ENCODE peak calls at places on chromosomes 3 and 15, in eight cellular contexts. S is astrocyte of the spinal cord; I is osteocyte; Q is activated CD4-positive, alpha-beta T cell treated with anti-CD3 and anti-CD28 coated beads, Interleukin-2, amount 50 U/mL, for 4 hours; H is stimulated activated CD4-positive, alpha-beta T cell treated with anti-CD3 and anti-CD28 coated beads, Interleukin-1b, Interleukin-23, amount 100 ng/mL, for 1 hour; A is bronchial epithelial cell; D is naive thymus-derived CD8-positive, alpha-beta T cell; B is neural crest cell. C is an unnamed sample.

GRCh38 chr15:98779463-98780071 is 131.2 kb downstream of the IGF1R start:
- DNase-seq in S (peak), I (peak), Q (peak), H (peak), A (peak), D (peak), B (peak), C (no peak)

GRCh38 chr15:36808401-36809160 is 229.2 kb downstream of the CDIN1 start:
- DNase-seq in S (peak), I (no peak), Q (no peak), H (no peak), A (no peak), D (no peak), B (no peak), C (no peak)

GRCh38 chr3:99776516-99777209 is 41.0 kb upstream of the CMSS1 start:
- DNase-seq in S (peak), I (no peak), Q (no peak), H (no peak), A (peak), D (no peak), B (no peak), C (no peak)

GRCh38 chr15:70167155-70167554 is 69.4 kb upstream of the TLE3 start:
- DNase-seq in S (no peak), I (no peak), Q (no peak), H (no peak), A (no peak), D (no peak), B (no peak), C (no peak)

GRCh38 chr3:175358935-175359334 is 499.8 kb downstream of the NAALADL2 start:
- DNase-seq in S (no peak), I (no peak), Q (no peak), H (no peak), A (no peak), D (no peak), B (no peak), C (no peak)

GRCh38 chr3:196537319-196537984 is 22.3 kb upstream of the SMCO1 start:
- DNase-seq in S (no peak), I (no peak), Q (peak), H (peak), A (peak), D (peak), B (peak), C (peak)

GRCh38 chr3:134294302-134294925 is 43.8 kb upstream of the RYK start:
- DNase-seq in S (no peak), I (no peak), Q (peak), H (no peak), A (no peak), D (no peak), B (no peak), C (no peak)

GRCh38 chr15:64877435-64877834 is 34.3 kb upstream of the ANKDD1A start:
- DNase-seq in S (no peak), I (no peak), Q (no peak), H (no peak), A (no peak), D (no peak), B (no peak), C (no peak)

GRCh38 chr3:71726106-71726505 is 904 bp upstream of the EIF4E3 start:
- DNase-seq in S (no peak), I (no peak), Q (peak), H (no peak), A (no peak), D (peak), B (no peak), C (no peak)

GRCh38 chr3:31813197-31813596 is 167.9 kb downstream of the OSBPL10 start:
- DNase-seq in S (no peak), I (no peak), Q (no peak), H (no peak), A (peak), D (no peak), B (no peak), C (peak)

GRCh38 chr15:71610991-71611720 is 199.2 kb upstream of the NR2E3 start:
- DNase-seq in S (no peak), I (no peak), Q (no peak), H (no peak), A (peak), D (no peak), B (no peak), C (no peak)

GRCh38 chr3:32814371-32814770 is 3.4 kb upstream of the TRIM71 start:
- DNase-seq in S (no peak), I (no peak), Q (no peak), H (no peak), A (no peak), D (no peak), B (no peak), C (no peak)

GRCh38 chr15:60573936-60574335 is 95.0 kb upstream of the ICE2 start:
- DNase-seq in S (no peak), I (no peak), Q (peak), H (no peak), A (no peak), D (no peak), B (no peak), C (no peak)

GRCh38 chr3:152173627-152174026 is 95.1 kb upstream of the MBNL1 start:
- DNase-seq in S (no peak), I (no peak), Q (no peak), H (no peak), A (no peak), D (no peak), B (no peak), C (no peak)

GRCh38 chr3:140170612-140171011 is 235.6 kb downstream of the CLSTN2 start:
- DNase-seq in S (no peak), I (no peak), Q (no peak), H (no peak), A (no peak), D (no peak), B (no peak), C (no peak)

GRCh38 chr15:66945286-66945685 is 120.1 kb upstream of the SMAD3 start:
- DNase-seq in S (no peak), I (no peak), Q (no peak), H (no peak), A (no peak), D (no peak), B (no peak), C (no peak)

GRCh38 chr3:70963412-70963811 is 620.1 kb downstream of the FOXP1 start:
- DNase-seq in S (peak), I (no peak), Q (no peak), H (no peak), A (no peak), D (no peak), B (no peak), C (no peak)

GRCh38 chr15:38128389-38128788 is 124.2 kb upstream of the SPRED1 start:
- DNase-seq in S (peak), I (no peak), Q (no peak), H (no peak), A (peak), D (no peak), B (no peak), C (no peak)

GRCh38 chr3:154074966-154075365 is 46.2 kb upstream of the ARHGEF26 start:
- DNase-seq in S (no peak), I (no peak), Q (no peak), H (no peak), A (no peak), D (no peak), B (no peak), C (no peak)

GRCh38 chr3:154275965-154276364 is 48.3 kb downstream of the DHX36 start:
- DNase-seq in S (no peak), I (no peak), Q (no peak), H (no peak), A (no peak), D (no peak), B (no peak), C (no peak)

GRCh38 chr3:45617430-45618080 is 23.0 kb downstream of the LIMD1 start:
- DNase-seq in S (no peak), I (no peak), Q (no peak), H (no peak), A (no peak), D (no peak), B (no peak), C (no peak)